ENCODE peak calls at places on chromosome 7, in four cellular contexts. Y is AG09319, T is neural progenitor cell, I is epithelial cell of esophagus. Z is an unnamed sample.
A peak's percentile ranks its signal among the peaks of the same experiment; 100 is the strongest.

GRCh38 chr7:151404216-151405011 is 5.4 kb downstream of the WDR86 start:
- DNase-seq in Y (no peak), T (no peak), I (peak; percentile 34), Z (no peak)

GRCh38 chr7:7122701-7123281 is 59.6 kb upstream of the C1GALT1 start:
- DNase-seq in Y (peak; percentile 67), T (no peak), I (peak; percentile 78), Z (no peak)

GRCh38 chr7:33998487-33998886 is 93.1 kb downstream of the BMPER start:
- DNase-seq in Y (no peak), T (no peak), I (no peak), Z (no peak)

GRCh38 chr7:155674556-155674955 is 30.1 kb downstream of the RBM33 start:
- DNase-seq in Y (no peak), T (no peak), I (no peak), Z (no peak)

GRCh38 chr7:90390926-90391325 is 12.3 kb upstream of the CLDN12 start:
- DNase-seq in Y (no peak), T (no peak), I (no peak), Z (no peak)

GRCh38 chr7:96667026-96667425 is 42.6 kb downstream of the SEM1 start:
- DNase-seq in Y (no peak), T (no peak), I (no peak), Z (no peak)

GRCh38 chr7:22782616-22783232 is 39.9 kb downstream of the TOMM7 start:
- DNase-seq in Y (no peak), T (peak; percentile 76), I (peak; percentile 70), Z (peak; percentile 73)

GRCh38 chr7:99380823-99381663 is 6.5 kb downstream of the ARPC1B start:
- DNase-seq in Y (no peak), T (no peak), I (no peak), Z (no peak)

GRCh38 chr7:151033864-151034249 is 5.6 kb downstream of the ABCB8 start:
- DNase-seq in Y (no peak), T (no peak), I (no peak), Z (no peak)

GRCh38 chr7:44377134-44377463 is 51.7 kb upstream of the CAMK2B start:
- DNase-seq in Y (no peak), T (no peak), I (no peak), Z (no peak)

GRCh38 chr7:129780257-129781127 is 169.0 kb downstream of the NRF1 start:
- DNase-seq in Y (no peak), T (peak; percentile 71), I (peak; percentile 95), Z (no peak)

GRCh38 chr7:119482209-119482608 is 790.8 kb upstream of the KCND2 start:
- DNase-seq in Y (no peak), T (peak; percentile 62), I (peak; percentile 48), Z (peak; percentile 19)

GRCh38 chr7:29808075-29808786 is 1.9 kb downstream of the WIPF3 start:
- DNase-seq in Y (no peak), T (no peak), I (no peak), Z (no peak)

GRCh38 chr7:87959336-87959735 is 25.3 kb downstream of the ADAM22 start:
- DNase-seq in Y (no peak), T (no peak), I (no peak), Z (no peak)

GRCh38 chr7:157355784-157356511 is 19.1 kb downstream of the DNAJB6 start:
- DNase-seq in Y (no peak), T (no peak), I (peak; percentile 93), Z (no peak)

GRCh38 chr7:70457477-70458194 is 674.3 kb upstream of the GALNT17 start:
- DNase-seq in Y (no peak), T (peak; percentile 49), I (no peak), Z (no peak)

GRCh38 chr7:125468855-125469174 is 539.2 kb upstream of the POT1 start:
- DNase-seq in Y (no peak), T (no peak), I (no peak), Z (no peak)

GRCh38 chr7:129989466-129989865 is 36.7 kb upstream of the UBE2H start:
- DNase-seq in Y (no peak), T (no peak), I (peak; percentile 77), Z (no peak)

GRCh38 chr7:19754521-19755116 is 18.8 kb downstream of the TMEM196 start:
- DNase-seq in Y (no peak), T (peak; percentile 15), I (peak; percentile 52), Z (peak; percentile 7)

GRCh38 chr7:128017460-128017859 is 13.8 kb downstream of the LRRC4 start:
- DNase-seq in Y (no peak), T (no peak), I (no peak), Z (no peak)

GRCh38 chr7:128021361-128021760 is 9.9 kb downstream of the LRRC4 start:
- DNase-seq in Y (no peak), T (no peak), I (peak; percentile 100), Z (no peak)

GRCh38 chr7:128019330-128019729 is 11.9 kb downstream of the LRRC4 start:
- DNase-seq in Y (no peak), T (peak; percentile 59), I (no peak), Z (no peak)

GRCh38 chr7:128017880-128018845 is 13.1 kb downstream of the LRRC4 start:
- DNase-seq in Y (no peak), T (no peak), I (peak; percentile 93), Z (no peak)

DNA sequence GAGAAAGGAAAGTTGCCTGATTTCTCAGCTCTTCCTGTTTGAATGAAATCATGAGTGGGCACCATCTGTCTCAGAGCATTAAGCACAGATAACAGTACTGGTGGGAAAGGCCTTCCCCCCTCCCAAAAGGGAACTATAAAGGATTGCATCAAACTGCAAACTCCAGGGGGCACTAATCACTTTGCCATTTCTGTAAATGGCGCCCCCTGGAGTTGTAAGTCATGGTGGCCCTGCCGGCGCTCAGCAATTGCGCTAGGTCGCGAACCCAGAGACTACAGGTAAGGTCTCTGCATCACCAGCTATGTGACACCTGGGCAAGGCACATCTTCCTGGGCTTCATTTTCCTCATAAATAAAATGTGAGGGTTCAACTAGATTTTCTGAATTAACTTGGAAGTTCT is 11.1 kb downstream of the LRRC4 start:
- DNase-seq in Y (no peak), T (peak; percentile 43), I (no peak), Z (peak; percentile 57)
- TF ChIP-seq CTCF in Y (no peak), T (peak; percentile 56), I (peak; percentile 19), Z (peak; percentile 90)

GRCh38 chr7:47492720-47493119 is 89.2 kb downstream of the TNS3 start:
- DNase-seq in Y (no peak), T (no peak), I (no peak), Z (no peak)

GRCh38 chr7:47490501-47491265 is 91.2 kb downstream of the TNS3 start:
- DNase-seq in Y (no peak), T (no peak), I (no peak), Z (no peak)

GRCh38 chr7:47493971-47494370 is 87.9 kb downstream of the TNS3 start:
- DNase-seq in Y (no peak), T (no peak), I (peak; percentile 37), Z (no peak)

GRCh38 chr7:47489624-47490023 is 92.3 kb downstream of the TNS3 start:
- DNase-seq in Y (no peak), T (peak; percentile 51), I (no peak), Z (no peak)

DNA sequence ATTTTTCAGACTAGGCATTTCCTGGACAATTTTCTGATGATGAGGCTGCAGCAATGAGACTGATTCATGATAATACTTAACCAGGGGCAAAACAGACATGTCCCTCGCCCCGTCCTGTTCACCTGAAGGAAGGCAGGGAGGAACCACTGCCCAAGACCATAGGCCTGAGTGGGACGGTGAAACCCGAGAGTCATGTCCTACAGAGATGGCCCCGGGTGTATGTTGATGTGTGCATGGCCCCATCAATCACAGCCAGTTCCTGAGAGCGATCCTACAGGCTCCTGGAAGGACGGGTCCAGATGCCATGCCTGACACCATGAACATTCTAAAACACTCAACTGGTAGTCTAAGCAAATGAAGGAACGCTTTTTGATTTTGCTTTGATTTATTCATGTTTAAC is 90.3 kb downstream of the TNS3 start:
- DNase-seq in Y (no peak), T (no peak), I (no peak), Z (no peak)
- TF ChIP-seq CTCF in Y (no peak), T (no peak), I (no peak), Z (no peak)

GRCh38 chr7:1450987-1451386 is 8.3 kb downstream of the MICALL2 start:
- DNase-seq in Y (no peak), T (no peak), I (no peak), Z (no peak)
- TF ChIP-seq CTCF in Y (no peak), T (no peak), I (no peak), Z (no peak)

DNA sequence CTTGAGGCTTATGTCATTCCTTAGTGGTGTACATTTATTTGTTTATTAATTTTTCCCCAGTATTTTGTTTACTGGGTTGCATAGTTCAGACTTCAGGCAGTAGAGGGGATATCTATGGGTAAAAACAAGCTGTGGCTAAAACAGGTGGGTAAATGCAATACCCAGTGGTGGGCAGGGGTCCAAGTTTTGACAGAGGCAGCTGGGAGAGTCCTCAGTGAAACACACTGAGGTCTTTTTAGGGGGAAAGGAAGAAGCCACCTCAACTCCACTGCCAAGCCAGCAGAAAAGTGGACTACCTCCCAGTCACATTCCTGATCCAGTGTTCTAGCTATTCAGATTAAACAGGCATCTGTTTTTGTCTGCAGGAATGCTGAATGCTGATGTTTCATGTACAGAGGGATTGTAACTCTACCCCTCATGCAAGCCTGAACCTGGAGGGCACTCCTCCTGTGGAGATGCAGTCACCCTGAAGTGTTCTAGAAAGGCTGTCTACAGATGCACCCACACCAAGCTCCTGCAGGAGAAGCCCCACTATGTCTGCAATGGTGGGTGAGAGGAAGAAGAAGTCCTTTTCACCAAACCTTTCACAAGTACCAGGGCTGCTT is 757.8 kb downstream of the INHBA start:
- DNase-seq in Y (no peak), T (no peak), I (peak; percentile 53), Z (no peak)
- TF ChIP-seq CTCF in Y (no peak), T (no peak), I (no peak), Z (no peak)